ENCODE peak calls at places on chromosomes 3 and 15, in six cellular contexts. E is A549, L is sigmoid colon, F is breast epithelium, P is body of pancreas, D is HCT116. W is an unnamed sample.

GRCh38 chr3:186118692-186119091 is 9.8 kb upstream of the ETV5 start:
- DNase-seq in E (no peak), L (no peak), F (no peak), P (peak; percentile 44), D (no peak), W (no peak)

GRCh38 chr3:38122712-38123290 is 14.1 kb downstream of the ACAA1 start:
- DNase-seq in E (no peak), L (no peak), F (no peak), P (no peak), D (no peak), W (no peak)

GRCh38 chr3:50587373-50587772 is 18.1 kb downstream of the HEMK1 start:
- DNase-seq in E (no peak), L (no peak), F (no peak), P (no peak), D (no peak), W (no peak)

GRCh38 chr3:150309557-150309956 is 98.5 kb upstream of the TSC22D2 start:
- DNase-seq in E (no peak), L (no peak), F (no peak), P (no peak), D (no peak), W (no peak)

GRCh38 chr3:43032217-43032545 is 53.1 kb downstream of the GASK1A start:
- DNase-seq in E (no peak), L (peak; percentile 53), F (no peak), P (no peak), D (no peak), W (no peak)

GRCh38 chr3:156812521-156813335 is 13.4 kb upstream of the LEKR1 start:
- DNase-seq in E (peak; percentile 90), L (no peak), F (no peak), P (peak; percentile 47), D (no peak), W (peak; percentile 48)

GRCh38 chr3:112128843-112129727 is 4.0 kb downstream of the GCSAM start:
- DNase-seq in E (no peak), L (no peak), F (no peak), P (no peak), D (no peak), W (no peak)

GRCh38 chr3:71916747-71917369 is 131.9 kb upstream of the PROK2 start:
- DNase-seq in E (no peak), L (no peak), F (no peak), P (no peak), D (no peak), W (no peak)

GRCh38 chr3:172673210-172673679 is 37.6 kb downstream of the NCEH1 start:
- DNase-seq in E (peak; percentile 51), L (peak; percentile 73), F (no peak), P (peak; percentile 47), D (peak; percentile 66), W (peak; percentile 92)

GRCh38 chr3:114660124-114660523 is 366.3 kb downstream of the TIGIT start:
- DNase-seq in E (no peak), L (no peak), F (no peak), P (no peak), D (no peak), W (no peak)

GRCh38 chr3:192727032-192727847 is at the start of gene FGF12:
- DNase-seq in E (peak; percentile 7), L (peak; percentile 69), F (peak; percentile 71), P (peak; percentile 48), D (no peak), W (no peak)

GRCh38 chr3:41296556-41296955 is 97.3 kb downstream of the CTNNB1 start:
- DNase-seq in E (no peak), L (no peak), F (no peak), P (no peak), D (no peak), W (no peak)

GRCh38 chr3:55749036-55749435 is 261.9 kb upstream of the WNT5A start:
- DNase-seq in E (no peak), L (no peak), F (no peak), P (no peak), D (no peak), W (no peak)

GRCh38 chr3:72887723-72888545 is at the start of gene GXYLT2:
- DNase-seq in E (peak; percentile 58), L (peak; percentile 83), F (no peak), P (peak; percentile 67), D (no peak), W (peak; percentile 48)

GRCh38 chr3:46700772-46701171 is 420 bp upstream of the TMIE start:
- DNase-seq in E (no peak), L (no peak), F (no peak), P (no peak), D (no peak), W (no peak)

GRCh38 chr3:58009749-58010535 is 1.7 kb downstream of the FLNB start:
- DNase-seq in E (no peak), L (peak; percentile 58), F (peak; percentile 75), P (peak; percentile 74), D (no peak), W (no peak)

GRCh38 chr15:101675015-101675414 is 22.8 kb upstream of the TM2D3 start:
- DNase-seq in E (no peak), L (no peak), F (no peak), P (no peak), D (no peak), W (no peak)

GRCh38 chr15:90957105-90957790 is 2.6 kb downstream of the RCCD1 start:
- DNase-seq in E (no peak), L (no peak), F (peak; percentile 51), P (peak; percentile 38), D (no peak), W (no peak)

GRCh38 chr3:43248194-43248593 is 38.1 kb upstream of the SNRK start:
- DNase-seq in E (no peak), L (no peak), F (no peak), P (no peak), D (no peak), W (no peak)

GRCh38 chr15:96345560-96346389 is 15.3 kb downstream of the NR2F2 start:
- DNase-seq in E (peak; percentile 94), L (peak; percentile 89), F (peak; percentile 61), P (peak; percentile 62), D (no peak), W (peak; percentile 3)
- TF ChIP-seq POLR2A in E (no peak), L (no peak), F (no peak), P (no peak), D (no peak), W (no peak)

DNA sequence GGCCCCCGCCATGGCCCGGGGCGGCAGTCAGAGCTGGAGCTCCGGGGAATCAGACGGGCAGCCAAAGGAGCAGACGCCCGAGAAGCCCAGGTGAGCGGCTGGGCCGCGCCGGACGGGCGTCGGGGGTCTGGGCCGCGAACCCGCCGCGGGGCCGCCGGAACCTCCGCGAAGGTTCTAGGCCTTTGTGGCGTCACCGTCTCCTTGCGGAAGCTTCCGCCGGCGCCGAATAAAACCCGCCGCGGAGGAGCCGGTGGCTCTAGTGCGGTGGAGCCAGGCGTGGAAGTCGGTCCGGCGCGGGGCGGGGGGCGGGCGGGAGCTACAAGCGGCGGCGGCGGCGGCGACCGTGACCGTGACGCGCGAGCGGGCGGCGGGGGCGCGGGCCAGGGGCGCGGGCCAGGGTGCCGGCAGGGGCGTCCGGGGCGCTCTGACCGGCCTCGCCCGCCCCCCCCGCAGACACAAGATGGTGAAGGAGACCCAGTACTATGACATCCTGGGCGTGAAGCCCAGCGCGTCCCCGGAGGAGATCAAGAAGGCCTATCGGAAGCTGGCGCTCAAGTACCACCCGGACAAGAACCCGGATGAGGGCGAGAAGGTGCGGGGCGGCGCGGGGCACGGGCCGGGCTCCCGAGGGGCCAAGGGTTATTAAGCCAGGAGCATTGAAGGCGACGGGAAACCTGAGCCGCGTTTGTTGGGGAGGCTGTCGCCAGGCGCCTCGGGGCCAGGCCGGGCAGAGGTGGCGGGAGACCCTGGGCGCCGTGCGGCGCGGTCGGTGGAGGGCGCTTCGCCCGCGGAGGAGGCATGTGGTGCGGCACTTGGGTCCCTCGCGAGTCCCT is at the start of gene DNAJA4:
- DNase-seq in E (no peak), L (peak; percentile 83), F (peak; percentile 64), P (peak; percentile 48), D (no peak), W (peak; percentile 84)
- TF ChIP-seq POLR2A in E (no peak), L (no peak), F (no peak), P (no peak), D (no peak), W (no peak)

GRCh38 chr15:81291916-81292424 is 32.0 kb downstream of the STARD5 start:
- DNase-seq in E (no peak), L (no peak), F (no peak), P (no peak), D (no peak), W (no peak)

GRCh38 chr15:81295466-81296145 is 28.3 kb downstream of the STARD5 start:
- DNase-seq in E (no peak), L (no peak), F (no peak), P (no peak), D (no peak), W (no peak)

GRCh38 chr15:81294501-81294850 is 29.5 kb downstream of the STARD5 start:
- DNase-seq in E (no peak), L (no peak), F (no peak), P (no peak), D (no peak), W (no peak)

GRCh38 chr15:81292516-81293001 is 31.4 kb downstream of the STARD5 start:
- DNase-seq in E (no peak), L (no peak), F (no peak), P (no peak), D (no peak), W (no peak)

DNA sequence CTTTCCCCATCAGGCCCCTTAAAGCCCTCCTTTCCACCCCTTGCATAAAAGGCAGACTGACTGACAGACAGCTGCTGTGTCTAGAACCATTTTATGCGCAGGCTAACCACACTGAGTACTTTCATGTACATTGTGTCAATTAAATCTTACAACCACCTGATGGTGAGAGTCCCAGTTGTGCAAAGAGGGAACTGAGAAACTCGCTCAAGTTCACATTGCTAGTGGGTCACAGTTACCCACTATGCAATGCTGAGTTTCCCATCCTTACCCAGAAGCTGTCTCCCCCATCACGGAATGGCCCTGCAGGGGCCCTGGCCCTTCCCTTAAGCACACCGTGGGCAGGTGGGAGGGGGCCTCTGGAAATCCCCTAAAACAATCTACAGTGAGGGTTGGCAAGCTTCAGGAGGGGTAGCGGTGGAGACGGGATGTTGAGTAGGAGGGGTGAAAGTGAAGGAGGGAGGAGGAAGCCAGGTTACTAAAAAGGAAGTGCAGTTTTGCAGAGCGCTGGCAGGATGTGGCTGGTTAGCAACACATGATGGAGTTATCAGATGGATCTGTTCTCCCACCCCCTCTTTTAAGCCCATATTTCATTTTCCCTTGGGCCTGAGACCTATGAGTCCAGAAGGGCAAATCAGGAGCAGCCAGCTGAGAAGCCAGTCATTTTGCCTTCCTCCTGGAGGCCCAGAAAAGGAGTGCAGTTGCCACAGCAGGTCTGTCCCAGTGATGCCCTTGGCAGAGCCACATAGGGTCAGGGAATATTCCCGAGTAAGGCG is 30.0 kb downstream of the STARD5 start:
- DNase-seq in E (no peak), L (no peak), F (no peak), P (no peak), D (no peak), W (no peak)
- TF ChIP-seq POLR2A in E (no peak), L (no peak), F (no peak), P (no peak), D (no peak), W (no peak)

GRCh38 chr3:196181127-196181546 is 30.1 kb downstream of the ZDHHC19 start:
- DNase-seq in E (no peak), L (no peak), F (no peak), P (no peak), D (no peak), W (peak; percentile 45)

GRCh38 chr3:196180346-196180745 is 30.9 kb downstream of the ZDHHC19 start:
- DNase-seq in E (no peak), L (no peak), F (no peak), P (no peak), D (no peak), W (no peak)

GRCh38 chr3:196177967-196178366 is 33.2 kb downstream of the ZDHHC19 start:
- DNase-seq in E (no peak), L (no peak), F (no peak), P (no peak), D (no peak), W (no peak)

GRCh38 chr3:196178993-196179379 is 32.2 kb downstream of the ZDHHC19 start:
- DNase-seq in E (no peak), L (no peak), F (no peak), P (no peak), D (no peak), W (no peak)

GRCh38 chr3:196179380-196180308 is 31.6 kb downstream of the ZDHHC19 start:
- DNase-seq in E (no peak), L (no peak), F (no peak), P (no peak), D (no peak), W (peak; percentile 79)
- TF ChIP-seq POLR2A in E (no peak), L (no peak), F (no peak), P (no peak), D (no peak), W (peak; percentile 88)

W was measured in erythroblast.